ENCODE peak calls at places on chromosomes 12 and 14, in eight cellular contexts. F, X, U, K, H, I, O and W are unnamed samples.
A peak's percentile ranks its signal among the peaks of the same experiment; 100 is the strongest.

GRCh38 chr14:75928587-75929230 is 53.1 kb downstream of the TGFB3 start:
- DNase-seq in F (no peak), X (no peak), K (no peak), U (no peak), H (no peak), I (no peak), O (peak; percentile 33), W (no peak)

GRCh38 chr12:46433829-46434228 is 61.3 kb upstream of the SLC38A2 start:
- DNase-seq in U (no peak), K (no peak), H (no peak), X (no peak), F (no peak), I (no peak), O (no peak), W (no peak)

GRCh38 chr12:109725321-109726105 is 11.9 kb downstream of the FAM222A start:
- DNase-seq in O (no peak), F (no peak), K (no peak), I (no peak), U (no peak), X (peak; percentile 21), H (no peak), W (no peak)

GRCh38 chr12:68451261-68452091 is 119.3 kb upstream of the MDM1 start:
- DNase-seq in K (peak; percentile 58), I (peak; percentile 8), U (peak; percentile 41), F (peak; percentile 4), H (no peak), X (no peak), O (peak; percentile 85), W (no peak)

GRCh38 chr14:93059260-93059659 is 56.5 kb downstream of the ITPK1 start:
- DNase-seq in F (no peak), I (no peak), X (no peak), U (no peak), O (no peak), K (no peak), H (no peak), W (no peak)

GRCh38 chr12:104248444-104248843 is 32.9 kb downstream of the TXNRD1 start:
- DNase-seq in F (no peak), U (no peak), K (no peak), O (no peak), X (no peak), I (no peak), H (peak; percentile 71), W (no peak)

GRCh38 chr14:30267141-30267540 is 291.8 kb upstream of the G2E3 start:
- DNase-seq in O (peak; percentile 61), H (no peak), K (no peak), F (no peak), I (no peak), U (no peak), X (no peak), W (no peak)

GRCh38 chr12:65740873-65741600 is 83.2 kb upstream of the HMGA2 start:
- DNase-seq in H (peak; percentile 96), K (peak; percentile 90), O (peak; percentile 84), U (peak; percentile 60), X (peak; percentile 88), I (no peak), F (peak; percentile 69), W (no peak)

GRCh38 chr12:53751336-53752191 is at the start of gene CISTR:
- DNase-seq in I (peak; percentile 6), K (no peak), H (peak; percentile 62), O (no peak), X (peak; percentile 58), F (no peak), U (no peak), W (no peak)

GRCh38 chr14:37623552-37623951 is 28.1 kb downstream of the TTC6 start:
- DNase-seq in F (no peak), K (no peak), O (peak; percentile 64), I (no peak), X (no peak), U (no peak), H (no peak), W (peak; percentile 85)

GRCh38 chr14:99387880-99388279 is 92.8 kb downstream of the SETD3 start:
- DNase-seq in K (no peak), I (no peak), F (no peak), X (no peak), U (no peak), O (no peak), H (no peak), W (no peak)

GRCh38 chr14:92465353-92466067 is 48.1 kb upstream of the RIN3 start:
- DNase-seq in F (no peak), K (peak; percentile 34), I (no peak), X (no peak), U (no peak), O (no peak), H (peak; percentile 27), W (no peak)

GRCh38 chr14:61911534-61911933 is 149.3 kb downstream of the SNAPC1 start:
- DNase-seq in U (no peak), K (no peak), H (no peak), I (no peak), O (no peak), X (no peak), F (no peak), W (peak; percentile 10)

GRCh38 chr12:75389706-75390105 is 1.2 kb upstream of the GLIPR1L2 start:
- DNase-seq in I (no peak), X (no peak), O (no peak), F (no peak), H (no peak), K (no peak), U (no peak), W (no peak)

GRCh38 chr14:38790916-38791315 is 312.1 kb downstream of the SEC23A start:
- DNase-seq in I (no peak), X (no peak), H (no peak), K (no peak), U (no peak), O (no peak), F (no peak), W (no peak)

GRCh38 chr14:56342419-56342901 is 224.2 kb downstream of the PELI2 start:
- DNase-seq in U (no peak), O (peak; percentile 91), H (no peak), K (no peak), I (peak; percentile 6), F (no peak), X (no peak), W (no peak)

GRCh38 chr12:54413284-54414190 is 5.5 kb downstream of the ITGA5 start:
- DNase-seq in I (no peak), H (no peak), K (no peak), X (peak; percentile 68), O (peak; percentile 56), U (no peak), F (peak; percentile 42), W (no peak)

GRCh38 chr12:69569236-69569635 is 16.0 kb upstream of the CCT2 start:
- DNase-seq in O (no peak), H (no peak), I (no peak), X (no peak), U (no peak), K (no peak), F (no peak), W (no peak)

GRCh38 chr12:79547044-79547734 is 143.6 kb downstream of the PAWR start:
- DNase-seq in F (no peak), I (no peak), X (no peak), K (no peak), O (peak; percentile 69), U (no peak), H (peak; percentile 93), W (no peak)

GRCh38 chr14:51512321-51512720 is 139.4 kb upstream of the FRMD6 start:
- DNase-seq in O (no peak), F (no peak), X (no peak), U (no peak), K (no peak), I (no peak), H (no peak), W (no peak)

GRCh38 chr12:25458047-25458552 is 95.0 kb downstream of the LMNTD1 start:
- DNase-seq in O (peak; percentile 87), K (no peak), X (no peak), H (no peak), F (no peak), U (no peak), I (no peak), W (no peak)

GRCh38 chr14:100972134-100972905 is 68.8 kb upstream of the RTL1 start:
- DNase-seq in O (no peak), I (no peak), F (no peak), H (no peak), K (no peak), U (no peak), X (no peak), W (no peak)

GRCh38 chr12:13090054-13090453 is 13.4 kb downstream of the GSG1 start:
- DNase-seq in X (no peak), I (no peak), F (no peak), K (no peak), H (no peak), U (no peak), O (no peak), W (no peak)

GRCh38 chr12:72288911-72289310 is 16.7 kb downstream of the TRHDE start:
- DNase-seq in U (no peak), X (no peak), F (no peak), O (no peak), K (no peak), I (no peak), H (no peak), W (no peak)

GRCh38 chr12:70456953-70457352 is 90.9 kb downstream of the KCNMB4 start:
- DNase-seq in U (no peak), O (no peak), X (no peak), K (no peak), F (no peak), I (no peak), H (no peak), W (no peak)

GRCh38 chr14:26444745-26445144 is 153.1 kb downstream of the NOVA1 start:
- DNase-seq in F (no peak), U (no peak), H (no peak), K (no peak), X (no peak), I (no peak), O (peak; percentile 46), W (peak; percentile 22)

GRCh38 chr14:35963209-35963608 is 137.1 kb downstream of the BRMS1L start:
- DNase-seq in I (no peak), X (no peak), O (no peak), U (no peak), K (no peak), H (no peak), F (no peak), W (no peak)